ENCODE peak calls at places on chromosome 3, in seven cellular contexts. C, N, O, E, F, M and B are unnamed samples.

GRCh38 chr3:150623945-150624344 is 20.8 kb downstream of the SELENOT start:
- DNase-seq in E (no peak), F (no peak), N (no peak), C (no peak), O (peak; percentile 10), M (no peak), B (no peak)

GRCh38 chr3:148710665-148711064 is 13.0 kb downstream of the AGTR1 start:
- DNase-seq in C (no peak), O (no peak), N (no peak), M (no peak), E (no peak), F (no peak), B (no peak)

GRCh38 chr3:14490255-14490654 is 49.9 kb downstream of the GRIP2 start:
- DNase-seq in O (no peak), E (no peak), C (no peak), M (no peak), N (no peak), F (no peak), B (no peak)

GRCh38 chr3:131491775-131492174 is 11.0 kb downstream of the MRPL3 start:
- DNase-seq in C (no peak), O (no peak), M (no peak), E (no peak), F (no peak), N (no peak), B (no peak)

GRCh38 chr3:17412950-17413530 is 329.4 kb downstream of the TBC1D5 start:
- DNase-seq in E (no peak), F (peak; percentile 22), O (peak; percentile 82), M (no peak), C (no peak), N (peak; percentile 51), B (no peak)

GRCh38 chr3:78878011-78878410 is 889.8 kb downstream of the ROBO1 start:
- DNase-seq in E (no peak), O (no peak), F (no peak), C (no peak), M (no peak), N (no peak), B (no peak)

GRCh38 chr3:141240290-141241247 is 8.9 kb downstream of the PXYLP1 start:
- DNase-seq in C (no peak), N (peak; percentile 48), M (no peak), F (peak; percentile 25), E (no peak), O (no peak), B (no peak)

GRCh38 chr3:76122007-76122406 is 336.7 kb upstream of the ZNF717 start:
- DNase-seq in E (no peak), F (no peak), M (no peak), N (no peak), O (peak; percentile 79), C (no peak), B (no peak)

GRCh38 chr3:139299261-139300132 is 44.3 kb upstream of the MRPS22 start:
- DNase-seq in O (peak; percentile 73), E (no peak), F (no peak), N (peak; percentile 82), M (no peak), C (no peak), B (no peak)

GRCh38 chr3:12759693-12760565 is 870 bp upstream of the TMEM40 start:
- DNase-seq in M (no peak), O (peak; percentile 31), N (no peak), E (no peak), C (no peak), F (no peak), B (no peak)

GRCh38 chr3:177352424-177352823 is 155.1 kb upstream of the TBL1XR1 start:
- DNase-seq in F (no peak), E (no peak), N (no peak), M (no peak), C (no peak), O (no peak), B (no peak)

GRCh38 chr3:185420762-185421161 is 57.8 kb downstream of the MAP3K13 start:
- DNase-seq in N (no peak), C (no peak), O (peak; percentile 34), M (no peak), F (no peak), E (peak; percentile 29), B (no peak)

GRCh38 chr3:178369006-178369405 is 167.2 kb upstream of the KCNMB2 start:
- DNase-seq in E (no peak), M (no peak), C (no peak), O (no peak), N (no peak), F (no peak), B (no peak)

GRCh38 chr3:10244004-10244403 is 4.3 kb upstream of the TATDN2 start:
- DNase-seq in O (no peak), E (no peak), F (no peak), N (no peak), C (no peak), M (no peak), B (no peak)

GRCh38 chr3:64686446-64686908 is 1.3 kb downstream of the ADAMTS9 start:
- DNase-seq in E (no peak), N (no peak), M (no peak), C (no peak), F (no peak), O (peak; percentile 2), B (no peak)
- H3K27ac ChIP-seq in E (peak overlapping the region; percentile 25), N (peak overlapping the region; percentile 61), M (peak overlapping the region; percentile 97), C (peak overlapping the region; percentile 98), F (no peak overlapping the region), O (no peak overlapping the region), B (no peak overlapping the region)

DNA sequence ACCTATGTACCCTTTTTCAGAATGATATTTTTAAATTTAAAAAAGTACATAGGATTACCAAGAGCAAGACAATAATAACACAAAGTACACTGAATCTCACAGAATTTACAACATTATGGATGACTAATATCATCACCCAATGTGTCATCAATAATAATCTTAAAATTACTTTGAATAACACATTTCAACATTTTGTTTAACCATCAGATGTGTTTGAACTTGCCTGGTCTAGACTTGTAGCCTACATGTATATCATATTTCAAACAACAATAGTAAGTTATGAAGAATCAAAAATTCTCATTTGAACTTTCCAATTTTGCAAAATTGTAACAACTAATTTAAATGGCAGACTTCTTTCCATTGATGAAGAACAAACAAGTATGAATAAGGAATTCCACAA is 15.1 kb downstream of the LRRC3B start:
- DNase-seq in O (no peak), F (no peak), C (no peak), N (no peak), M (no peak), E (no peak), B (no peak)
- H3K4me1 ChIP-seq in O (no peaks in the 10 kb centered on the region), F (no peaks in the 10 kb centered on the region), C (no peaks in the 10 kb centered on the region), N (no peaks in the 10 kb centered on the region), M (no peaks in the 10 kb centered on the region), E (no peaks in the 10 kb centered on the region), B (no peaks in the 10 kb centered on the region)

GRCh38 chr3:99087277-99087676 is 185.8 kb upstream of the DCBLD2 start:
- DNase-seq in N (no peak), C (no peak), M (no peak), O (peak; percentile 80), F (no peak), E (no peak), B (no peak)

GRCh38 chr3:99084825-99085224 is 183.3 kb upstream of the DCBLD2 start:
- DNase-seq in M (no peak), N (no peak), E (no peak), O (peak; percentile 95), F (no peak), C (no peak), B (no peak)

DNA sequence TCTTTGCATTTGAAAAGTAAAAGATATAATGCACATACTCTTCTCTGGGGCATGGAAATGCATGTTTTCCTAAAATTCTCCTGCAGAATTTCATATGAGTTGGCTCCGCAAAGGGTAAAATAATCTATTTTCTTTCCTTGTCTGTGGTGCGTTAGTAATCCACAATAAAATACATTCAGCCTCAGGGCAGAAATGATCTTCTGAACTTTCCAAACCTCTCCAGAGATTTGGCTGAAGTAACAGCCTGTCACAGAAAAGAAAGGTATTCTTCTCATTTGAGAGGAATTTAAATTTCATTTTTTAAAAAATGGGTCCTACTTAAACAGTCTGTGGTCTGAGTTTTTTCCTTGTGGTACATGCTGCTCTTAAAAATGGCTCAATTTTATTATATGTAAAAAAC is 182.7 kb upstream of the DCBLD2 start:
- DNase-seq in N (no peak), M (no peak), F (no peak), E (no peak), C (no peak), O (peak; percentile 93), B (no peak)
- H3K9me3 ChIP-seq in N (no peaks in the 10 kb centered on the region), M (no peaks in the 10 kb centered on the region), F (no peaks in the 10 kb centered on the region), E (peaks cover 3% of the 10 kb centered on the region), C (no peaks in the 10 kb centered on the region), O (no peaks in the 10 kb centered on the region), B (no peaks in the 10 kb centered on the region)

GRCh38 chr3:33437556-33438283 is 2.5 kb downstream of the UBP1 start:
- DNase-seq in N (peak; percentile 65), M (peak; percentile 20), O (peak; percentile 57), E (no peak), F (no peak), C (no peak), B (no peak)
- H3K27ac ChIP-seq in N (no peak overlapping the region), M (peak overlapping the region; percentile 98), O (peak overlapping the region; percentile 3), E (peak overlapping the region; percentile 65), F (peak overlapping the region; percentile 98), C (peak overlapping the region; percentile 93), B (no peak overlapping the region)

DNA sequence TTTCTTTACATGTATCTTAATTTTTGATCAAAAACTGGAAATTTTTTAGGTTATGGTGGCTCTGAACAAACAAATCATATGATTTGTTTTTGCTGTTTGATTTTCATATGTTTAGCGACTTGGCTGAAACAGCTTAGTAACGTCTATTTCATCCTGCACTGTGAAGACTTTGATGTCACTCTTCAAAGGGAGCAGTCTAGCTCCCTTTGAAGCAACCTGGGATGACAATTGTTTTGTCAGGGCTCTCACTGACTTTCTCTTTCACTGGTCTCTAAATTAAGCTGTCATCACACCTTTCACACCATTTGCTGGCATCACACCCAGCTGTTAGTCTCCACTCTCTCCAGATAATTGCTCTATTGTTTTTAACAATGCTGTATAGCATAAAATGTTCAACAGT is 896.9 kb downstream of the IGSF11 start:
- DNase-seq in N (no peak), C (no peak), M (no peak), O (no peak), E (no peak), F (peak; percentile 70), B (no peak)
- H3K4me1 ChIP-seq in N (no peaks in the 10 kb centered on the region), C (no peaks in the 10 kb centered on the region), M (no peaks in the 10 kb centered on the region), O (no peaks in the 10 kb centered on the region), E (no peaks in the 10 kb centered on the region), F (peaks cover 23% of the 10 kb centered on the region), B (no peaks in the 10 kb centered on the region)

DNA sequence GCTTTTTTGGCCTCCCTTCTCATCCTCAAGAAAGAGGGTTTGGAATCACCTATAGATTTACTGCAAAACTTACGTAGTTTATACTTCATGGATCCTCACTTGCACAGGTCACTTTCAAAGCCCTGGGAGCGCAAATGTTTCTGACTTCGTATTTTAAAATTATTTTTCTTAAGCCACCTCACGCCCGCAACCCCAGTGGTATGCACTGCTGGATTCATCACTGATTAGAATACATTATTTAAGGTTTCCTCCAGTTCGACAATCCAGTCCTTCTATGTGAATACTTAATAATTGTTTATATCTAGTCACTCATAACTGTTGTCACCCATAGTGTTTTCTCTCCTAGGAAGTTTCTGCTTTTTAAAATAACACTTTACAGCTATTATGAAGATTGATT is 339.9 kb downstream of the CHL1 start:
- DNase-seq in E (no peak), F (no peak), C (no peak), N (no peak), M (no peak), O (no peak), B (no peak)
- H3K9me3 ChIP-seq in E (no peaks in the 10 kb centered on the region), F (peaks cover 7% of the 10 kb centered on the region), C (no peaks in the 10 kb centered on the region), N (peaks cover 73% of the 10 kb centered on the region), M (peaks cover 38% of the 10 kb centered on the region), O (peaks cover 22% of the 10 kb centered on the region), B (no peaks in the 10 kb centered on the region)